ENCODE peak calls at places on chromosomes 16 and 17, in seven cellular contexts. Y, G, L, E, F, S and P are unnamed samples.

GRCh38 chr17:79721993-79722671 is 8.6 kb upstream of the ENPP7 start:
- DNase-seq in Y (no peak), G (no peak), L (no peak), E (no peak), F (no peak), S (no peak), P (no peak)

GRCh38 chr17:71338396-71338795 is 782.4 kb upstream of the SOX9 start:
- DNase-seq in Y (no peak), G (no peak), L (no peak), E (no peak), F (peak; percentile 68), S (no peak), P (no peak)

GRCh38 chr17:59074494-59074893 is 32.2 kb downstream of the TRIM37 start:
- DNase-seq in Y (no peak), G (no peak), L (no peak), E (no peak), F (peak; percentile 51), S (no peak), P (no peak)

GRCh38 chr16:66660422-66661209 is 35.9 kb downstream of the CMTM4 start:
- DNase-seq in Y (no peak), G (peak; percentile 59), L (peak; percentile 57), E (peak; percentile 66), F (peak; percentile 91), S (peak; percentile 43), P (peak; percentile 73)

GRCh38 chr17:62933986-62934385 is 32.0 kb upstream of the TANC2 start:
- DNase-seq in Y (no peak), G (no peak), L (no peak), E (peak; percentile 65), F (no peak), S (no peak), P (no peak)

GRCh38 chr16:85759631-85760419 is 8.9 kb upstream of the C16orf74 start:
- DNase-seq in Y (no peak), G (no peak), L (no peak), E (peak; percentile 75), F (no peak), S (peak; percentile 14), P (peak; percentile 74)

GRCh38 chr17:74192950-74193781 is 10.3 kb upstream of the RPL38 start:
- DNase-seq in Y (no peak), G (no peak), L (peak; percentile 40), E (peak; percentile 84), F (no peak), S (peak; percentile 45), P (peak; percentile 81)

GRCh38 chr17:78174332-78174869 is 6.0 kb downstream of the SYNGR2 start:
- DNase-seq in Y (no peak), G (no peak), L (peak; percentile 83), E (peak; percentile 97), F (no peak), S (peak; percentile 82), P (peak; percentile 97)

GRCh38 chr16:1631230-1631629 is 19.1 kb downstream of the CRAMP1 start:
- DNase-seq in Y (no peak), G (no peak), L (no peak), E (no peak), F (no peak), S (no peak), P (no peak)

GRCh38 chr16:22191966-22192260 is 14.2 kb upstream of the EEF2K start:
- DNase-seq in Y (no peak), G (peak; percentile 49), L (no peak), E (no peak), F (no peak), S (no peak), P (no peak)

GRCh38 chr17:62690168-62690897 is 62.9 kb downstream of the MRC2 start:
- DNase-seq in Y (no peak), G (no peak), L (no peak), E (no peak), F (no peak), S (no peak), P (no peak)

GRCh38 chr17:79691931-79692330 is 38.8 kb upstream of the ENPP7 start:
- DNase-seq in Y (no peak), G (peak; percentile 53), L (peak; percentile 45), E (no peak), F (peak; percentile 11), S (no peak), P (no peak)

GRCh38 chr16:24178496-24178895 is 77.6 kb upstream of the CACNG3 start:
- DNase-seq in Y (no peak), G (no peak), L (no peak), E (no peak), F (no peak), S (no peak), P (no peak)

GRCh38 chr17:49557204-49558024 is 18.3 kb upstream of the NXPH3 start:
- DNase-seq in Y (no peak), G (no peak), L (no peak), E (no peak), F (peak; percentile 31), S (no peak), P (no peak)

GRCh38 chr17:61157246-61157887 is 242.3 kb upstream of the TBX2 start:
- DNase-seq in Y (no peak), G (no peak), L (no peak), E (no peak), F (peak; percentile 71), S (no peak), P (no peak)

GRCh38 chr17:72461757-72462156 is 340.9 kb downstream of the SOX9 start:
- DNase-seq in Y (no peak), G (no peak), L (no peak), E (no peak), F (no peak), S (no peak), P (no peak)

GRCh38 chr16:1363501-1364041 is 11.8 kb downstream of the GNPTG start:
- DNase-seq in Y (no peak), G (no peak), L (peak; percentile 58), E (peak; percentile 74), F (peak; percentile 13), S (peak; percentile 25), P (peak; percentile 77)

GRCh38 chr16:20844588-20844987 is 38.3 kb downstream of the REXO5 start:
- DNase-seq in Y (no peak), G (no peak), L (no peak), E (no peak), F (no peak), S (no peak), P (no peak)

GRCh38 chr16:79011282-79011681 is 589.3 kb downstream of the MAF start:
- DNase-seq in Y (no peak), G (no peak), L (no peak), E (no peak), F (no peak), S (no peak), P (no peak)

GRCh38 chr17:72411124-72411563 is 290.3 kb downstream of the SOX9 start:
- DNase-seq in Y (no peak), G (no peak), L (no peak), E (no peak), F (peak; percentile 67), S (no peak), P (no peak)

GRCh38 chr17:75048396-75048933 is 1.4 kb downstream of the KCTD2 start:
- DNase-seq in Y (no peak), G (no peak), L (peak; percentile 27), E (no peak), F (peak; percentile 38), S (no peak), P (no peak)

GRCh38 chr17:58156839-58157803 is 8.9 kb downstream of the OR4D1 start:
- DNase-seq in Y (no peak), G (no peak), L (peak; percentile 37), E (peak; percentile 51), F (peak; percentile 9), S (no peak), P (peak; percentile 66)

GRCh38 chr17:73139296-73139695 is 25.5 kb upstream of the SSTR2 start:
- DNase-seq in Y (no peak), G (no peak), L (no peak), E (no peak), F (no peak), S (no peak), P (no peak)

GRCh38 chr17:73719588-73720071 is 75.4 kb upstream of the SDK2 start:
- DNase-seq in Y (no peak), G (no peak), L (peak; percentile 55), E (no peak), F (no peak), S (no peak), P (peak; percentile 67)

GRCh38 chr16:61993076-61993475 is 43.2 kb downstream of the CDH8 start:
- DNase-seq in Y (no peak), G (no peak), L (no peak), E (no peak), F (no peak), S (no peak), P (no peak)

GRCh38 chr16:19690196-19690595 is 27.8 kb downstream of the KNOP1 start:
- DNase-seq in Y (no peak), G (no peak), L (no peak), E (no peak), F (no peak), S (no peak), P (peak; percentile 20)

GRCh38 chr17:64385187-64386083 is 5.2 kb downstream of the PECAM1 start:
- DNase-seq in Y (peak; percentile 66), G (peak; percentile 86), L (peak; percentile 31), E (no peak), F (peak; percentile 96), S (peak; percentile 23), P (peak; percentile 60)

GRCh38 chr16:51146256-51146924 is 4.7 kb downstream of the SALL1 start:
- DNase-seq in Y (no peak), G (no peak), L (no peak), E (no peak), F (peak; percentile 71), S (no peak), P (no peak)
- TF ChIP-seq CTCF in Y (no peak), G (no peak), L (peak; percentile 18), E (no peak), F (peak; percentile 36), S (no peak), P (no peak)

DNA sequence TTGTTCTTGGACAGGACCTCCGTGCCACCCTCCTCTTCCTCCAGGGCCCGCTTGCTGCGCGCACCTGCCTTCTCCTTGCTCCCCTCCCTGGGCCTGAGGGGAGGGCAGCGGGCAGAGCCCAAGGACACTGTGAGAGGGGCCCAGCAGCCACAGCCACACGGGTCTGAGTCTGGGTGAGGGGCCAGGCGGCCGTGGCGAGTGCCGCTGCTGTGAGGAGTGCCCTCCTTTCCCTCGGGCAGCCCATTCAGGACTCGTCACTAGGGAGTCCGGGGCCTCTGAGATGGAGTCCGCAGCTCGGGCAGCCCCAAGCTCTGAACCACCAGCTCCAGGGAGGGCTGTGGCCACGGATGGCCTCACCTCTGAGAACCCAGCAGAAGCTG is 5.6 kb downstream of the DUS1L start:
- DNase-seq in Y (no peak), G (no peak), L (no peak), E (no peak), F (no peak), S (no peak), P (no peak)
- H3K4me1 ChIP-seq in Y (peaks cover 8% of the 10 kb centered on the region), G (peaks cover 3% of the 10 kb centered on the region), L (peaks cover 18% of the 10 kb centered on the region), E (peaks cover 17% of the 10 kb centered on the region), F (no peaks in the 10 kb centered on the region), S (peaks cover 14% of the 10 kb centered on the region), P (peaks cover 8% of the 10 kb centered on the region)

DNA sequence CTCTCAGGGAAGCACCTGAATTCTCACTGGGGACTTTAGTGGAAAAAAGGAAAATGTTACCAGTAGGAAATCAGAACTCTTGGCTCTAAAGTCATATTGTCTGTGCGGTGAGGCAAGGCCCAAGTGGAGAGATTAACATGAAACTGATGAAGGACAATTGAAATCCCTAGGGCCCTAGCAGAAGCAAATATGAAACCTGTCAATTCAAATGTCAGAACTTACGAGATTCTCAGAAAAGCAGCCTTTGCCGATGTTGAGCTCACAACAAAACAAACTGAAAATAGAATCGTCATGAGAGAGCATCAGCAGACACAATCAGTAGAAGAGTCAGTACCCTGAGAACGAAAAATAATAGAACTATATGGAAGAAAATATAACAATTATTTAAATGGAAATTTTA is 108.8 kb downstream of the ELAC2 start:
- DNase-seq in Y (peak; percentile 7), G (no peak), L (no peak), E (no peak), F (no peak), S (no peak), P (no peak)
- H3K4me3 ChIP-seq in Y (no peak overlapping the region), G (no peak overlapping the region), L (no peak overlapping the region), E (no peak overlapping the region), F (no peak overlapping the region), S (no peak overlapping the region), P (no peak overlapping the region)

GRCh38 chr16:29899516-29900101 is at the start of gene SEZ6L2:
- DNase-seq in Y (no peak), G (peak; percentile 46), L (peak; percentile 81), E (peak; percentile 79), F (peak; percentile 93), S (peak; percentile 19), P (peak; percentile 89)
- TF ChIP-seq CTCF in Y (no peak), G (no peak), L (no peak), E (no peak), F (peak; percentile 38), S (no peak), P (no peak)